ENCODE peak calls at places on chromosome 5, in nine cellular contexts. One of them, this sample, is unnamed.

GRCh38 chr5:95712347-95712958 is 18.7 kb upstream of the RHOBTB3 start:
- DNase-seq in chondrocyte: no peak
- DNase-seq in uterus: no peak
- DNase-seq in neural progenitor cell: no peak
- DNase-seq in PC-9: peak
- DNase-seq in heart left ventricle: no peak
- DNase-seq in tibial artery: no peak
- DNase-seq in HL-60: no peak
- DNase-seq in Calu3: peak
- DNase-seq in this sample: no peak

GRCh38 chr5:171743786-171744076 is 41.9 kb upstream of the SMIM23 start:
- DNase-seq in chondrocyte: no peak
- DNase-seq in uterus: no peak
- DNase-seq in neural progenitor cell: no peak
- DNase-seq in PC-9: no peak
- DNase-seq in heart left ventricle: no peak
- DNase-seq in tibial artery: no peak
- DNase-seq in HL-60: no peak
- DNase-seq in Calu3: no peak
- DNase-seq in this sample: no peak

GRCh38 chr5:78691073-78691960 is 42.7 kb upstream of the LHFPL2 start:
- DNase-seq in chondrocyte: no peak
- DNase-seq in uterus: no peak
- DNase-seq in neural progenitor cell: no peak
- DNase-seq in PC-9: no peak
- DNase-seq in heart left ventricle: no peak
- DNase-seq in tibial artery: no peak
- DNase-seq in HL-60: no peak
- DNase-seq in Calu3: no peak
- DNase-seq in this sample: no peak

GRCh38 chr5:39599721-39600431 is 175.1 kb upstream of the DAB2 start:
- DNase-seq in chondrocyte: no peak
- DNase-seq in uterus: no peak
- DNase-seq in neural progenitor cell: peak
- DNase-seq in PC-9: no peak
- DNase-seq in heart left ventricle: no peak
- DNase-seq in tibial artery: no peak
- DNase-seq in HL-60: peak
- DNase-seq in Calu3: no peak
- DNase-seq in this sample: no peak

GRCh38 chr5:126864042-126864688 is 87.2 kb downstream of the LMNB1 start:
- DNase-seq in chondrocyte: no peak
- DNase-seq in uterus: no peak
- DNase-seq in neural progenitor cell: no peak
- DNase-seq in PC-9: no peak
- DNase-seq in heart left ventricle: no peak
- DNase-seq in tibial artery: no peak
- DNase-seq in HL-60: no peak
- DNase-seq in Calu3: no peak
- DNase-seq in this sample: no peak

GRCh38 chr5:172692981-172693380 is 51.9 kb downstream of the NEURL1B start:
- DNase-seq in chondrocyte: peak
- DNase-seq in uterus: no peak
- DNase-seq in neural progenitor cell: no peak
- DNase-seq in PC-9: no peak
- DNase-seq in heart left ventricle: peak
- DNase-seq in tibial artery: no peak
- DNase-seq in HL-60: no peak
- DNase-seq in Calu3: no peak
- DNase-seq in this sample: no peak

GRCh38 chr5:114007678-114008077 is 354.2 kb upstream of the KCNN2 start:
- DNase-seq in chondrocyte: no peak
- DNase-seq in uterus: no peak
- DNase-seq in neural progenitor cell: no peak
- DNase-seq in PC-9: no peak
- DNase-seq in heart left ventricle: no peak
- DNase-seq in tibial artery: no peak
- DNase-seq in HL-60: no peak
- DNase-seq in Calu3: no peak
- DNase-seq in this sample: no peak

GRCh38 chr5:94856257-94856656 is 237.8 kb downstream of the SLF1 start:
- DNase-seq in chondrocyte: no peak
- DNase-seq in uterus: no peak
- DNase-seq in neural progenitor cell: no peak
- DNase-seq in PC-9: no peak
- DNase-seq in heart left ventricle: no peak
- DNase-seq in tibial artery: no peak
- DNase-seq in HL-60: no peak
- DNase-seq in Calu3: no peak
- DNase-seq in this sample: no peak

GRCh38 chr5:131109540-131110255 is 55.4 kb downstream of the HINT1 start:
- DNase-seq in chondrocyte: no peak
- DNase-seq in uterus: no peak
- DNase-seq in neural progenitor cell: peak
- DNase-seq in PC-9: peak
- DNase-seq in heart left ventricle: no peak
- DNase-seq in tibial artery: no peak
- DNase-seq in HL-60: no peak
- DNase-seq in Calu3: peak
- DNase-seq in this sample: no peak

GRCh38 chr5:1211701-1212100 is 10.3 kb downstream of the SLC6A19 start:
- DNase-seq in chondrocyte: no peak
- DNase-seq in uterus: no peak
- DNase-seq in neural progenitor cell: no peak
- DNase-seq in PC-9: no peak
- DNase-seq in heart left ventricle: no peak
- DNase-seq in tibial artery: no peak
- DNase-seq in HL-60: no peak
- DNase-seq in Calu3: no peak
- DNase-seq in this sample: no peak

GRCh38 chr5:176673651-176674583 is 26.6 kb downstream of the TSPAN17 start:
- DNase-seq in chondrocyte: no peak
- DNase-seq in uterus: no peak
- DNase-seq in neural progenitor cell: no peak
- DNase-seq in PC-9: no peak
- DNase-seq in heart left ventricle: no peak
- DNase-seq in tibial artery: no peak
- DNase-seq in HL-60: no peak
- DNase-seq in Calu3: no peak
- DNase-seq in this sample: no peak

GRCh38 chr5:76256116-76256889 is 146.8 kb upstream of the IQGAP2 start:
- DNase-seq in chondrocyte: no peak
- DNase-seq in uterus: peak
- DNase-seq in neural progenitor cell: peak
- DNase-seq in PC-9: peak
- DNase-seq in heart left ventricle: peak
- DNase-seq in tibial artery: peak
- DNase-seq in HL-60: peak
- DNase-seq in Calu3: peak
- DNase-seq in this sample: no peak

GRCh38 chr5:164230341-164230740 is 724.9 kb downstream of the MAT2B start:
- DNase-seq in chondrocyte: no peak
- DNase-seq in uterus: no peak
- DNase-seq in neural progenitor cell: no peak
- DNase-seq in PC-9: no peak
- DNase-seq in heart left ventricle: no peak
- DNase-seq in tibial artery: no peak
- DNase-seq in HL-60: no peak
- DNase-seq in Calu3: peak
- DNase-seq in this sample: no peak

GRCh38 chr5:52856564-52856963 is 68.8 kb downstream of the ITGA1 start:
- DNase-seq in chondrocyte: no peak
- DNase-seq in uterus: no peak
- DNase-seq in neural progenitor cell: no peak
- DNase-seq in PC-9: no peak
- DNase-seq in heart left ventricle: no peak
- DNase-seq in tibial artery: no peak
- DNase-seq in HL-60: no peak
- DNase-seq in Calu3: no peak
- DNase-seq in this sample: no peak

GRCh38 chr5:118553662-118554061 is 434.7 kb downstream of the DTWD2 start:
- DNase-seq in chondrocyte: no peak
- DNase-seq in uterus: no peak
- DNase-seq in neural progenitor cell: no peak
- DNase-seq in PC-9: no peak
- DNase-seq in heart left ventricle: peak
- DNase-seq in tibial artery: peak
- DNase-seq in HL-60: no peak
- DNase-seq in Calu3: no peak
- DNase-seq in this sample: peak

GRCh38 chr5:8721536-8721935 is 824.3 kb downstream of the SEMA5A start:
- DNase-seq in chondrocyte: no peak
- DNase-seq in uterus: no peak
- DNase-seq in neural progenitor cell: no peak
- DNase-seq in PC-9: no peak
- DNase-seq in heart left ventricle: no peak
- DNase-seq in tibial artery: no peak
- DNase-seq in HL-60: no peak
- DNase-seq in Calu3: no peak
- DNase-seq in this sample: no peak

DNA sequence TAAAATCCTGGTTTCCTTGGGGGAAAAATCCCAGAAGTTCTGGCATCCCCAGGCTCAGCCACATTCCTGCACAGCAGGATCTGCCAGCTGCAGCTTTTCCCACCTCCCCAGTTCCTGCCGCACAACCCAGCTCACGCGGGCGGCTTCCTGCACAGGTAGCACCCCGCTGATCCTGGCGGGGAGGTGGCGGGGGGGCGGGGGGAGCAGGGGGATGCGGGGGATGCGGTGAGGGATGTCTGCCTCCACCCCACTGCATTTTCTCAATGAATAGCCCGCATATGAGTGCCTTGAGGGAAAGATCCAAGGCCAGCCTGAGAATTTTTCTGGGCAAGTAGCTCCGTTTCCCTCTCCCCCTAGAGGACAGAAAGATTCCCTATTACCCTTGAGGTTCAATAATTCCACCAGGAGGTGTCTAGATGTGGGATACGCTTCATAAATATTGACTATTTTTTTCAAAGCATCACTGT is 21.1 kb downstream of the GFPT2 start:
- DNase-seq in chondrocyte: no peak
- DNase-seq in uterus: no peak
- DNase-seq in neural progenitor cell: peak
- DNase-seq in PC-9: peak
- DNase-seq in heart left ventricle: no peak
- DNase-seq in tibial artery: no peak
- DNase-seq in HL-60: no peak
- DNase-seq in Calu3: no peak
- DNase-seq in this sample: peak
- TF ChIP-seq CTCF in chondrocyte: peak
- TF ChIP-seq CTCF in uterus: peak
- TF ChIP-seq CTCF in neural progenitor cell: peak
- TF ChIP-seq CTCF in PC-9: peak
- TF ChIP-seq CTCF in heart left ventricle: no peak
- TF ChIP-seq CTCF in tibial artery: no peak
- TF ChIP-seq CTCF in HL-60: no peak
- TF ChIP-seq CTCF in Calu3: no peak
- TF ChIP-seq CTCF in this sample: peak

GRCh38 chr5:116990010-116990409 is 415.4 kb upstream of the SEMA6A start:
- DNase-seq in chondrocyte: no peak
- DNase-seq in uterus: no peak
- DNase-seq in neural progenitor cell: no peak
- DNase-seq in PC-9: no peak
- DNase-seq in heart left ventricle: no peak
- DNase-seq in tibial artery: no peak
- DNase-seq in HL-60: no peak
- DNase-seq in Calu3: no peak
- DNase-seq in this sample: no peak
- TF ChIP-seq CTCF in chondrocyte: no peak
- TF ChIP-seq CTCF in uterus: no peak
- TF ChIP-seq CTCF in neural progenitor cell: no peak
- TF ChIP-seq CTCF in PC-9: no peak
- TF ChIP-seq CTCF in heart left ventricle: no peak
- TF ChIP-seq CTCF in tibial artery: no peak
- TF ChIP-seq CTCF in HL-60: no peak
- TF ChIP-seq CTCF in Calu3: no peak
- TF ChIP-seq CTCF in this sample: no peak

DNA sequence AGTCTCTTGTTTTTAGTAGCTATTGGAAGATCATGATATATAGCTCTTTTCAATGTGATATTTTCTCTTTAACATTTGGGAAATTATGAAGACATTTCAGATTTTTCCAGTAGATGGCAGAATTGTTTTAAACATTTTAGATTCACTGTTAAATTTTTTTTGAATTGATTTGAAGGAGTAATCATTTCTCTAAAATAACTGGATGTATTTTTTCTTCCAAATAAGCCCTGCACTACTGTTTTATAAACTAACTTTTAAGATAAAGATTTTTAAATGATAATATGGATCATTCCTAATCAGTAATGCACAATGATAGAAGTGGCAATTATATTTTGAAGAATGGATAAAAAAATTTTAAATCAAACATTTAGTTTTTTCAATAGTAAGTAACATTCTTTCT is 14.2 kb downstream of the NDUFAF2 start:
- DNase-seq in chondrocyte: no peak
- DNase-seq in uterus: no peak
- DNase-seq in neural progenitor cell: no peak
- DNase-seq in PC-9: no peak
- DNase-seq in heart left ventricle: no peak
- DNase-seq in tibial artery: no peak
- DNase-seq in HL-60: no peak
- DNase-seq in Calu3: no peak
- DNase-seq in this sample: no peak
- TF ChIP-seq CTCF in chondrocyte: peak
- TF ChIP-seq CTCF in uterus: peak
- TF ChIP-seq CTCF in neural progenitor cell: peak
- TF ChIP-seq CTCF in PC-9: peak
- TF ChIP-seq CTCF in heart left ventricle: peak
- TF ChIP-seq CTCF in tibial artery: peak
- TF ChIP-seq CTCF in HL-60: no peak
- TF ChIP-seq CTCF in Calu3: no peak
- TF ChIP-seq CTCF in this sample: peak

GRCh38 chr5:34450338-34450737 is 205.8 kb upstream of the RAI14 start:
- DNase-seq in chondrocyte: no peak
- DNase-seq in uterus: no peak
- DNase-seq in neural progenitor cell: no peak
- DNase-seq in PC-9: no peak
- DNase-seq in heart left ventricle: no peak
- DNase-seq in tibial artery: no peak
- DNase-seq in HL-60: no peak
- DNase-seq in Calu3: no peak
- DNase-seq in this sample: no peak

GRCh38 chr5:34449639-34450038 is 206.5 kb upstream of the RAI14 start:
- DNase-seq in chondrocyte: no peak
- DNase-seq in uterus: no peak
- DNase-seq in neural progenitor cell: no peak
- DNase-seq in PC-9: no peak
- DNase-seq in heart left ventricle: no peak
- DNase-seq in tibial artery: no peak
- DNase-seq in HL-60: no peak
- DNase-seq in Calu3: no peak
- DNase-seq in this sample: no peak

GRCh38 chr5:34447424-34447823 is 208.7 kb upstream of the RAI14 start:
- DNase-seq in chondrocyte: no peak
- DNase-seq in uterus: no peak
- DNase-seq in neural progenitor cell: peak
- DNase-seq in PC-9: no peak
- DNase-seq in heart left ventricle: no peak
- DNase-seq in tibial artery: no peak
- DNase-seq in HL-60: no peak
- DNase-seq in Calu3: no peak
- DNase-seq in this sample: no peak

GRCh38 chr5:34455096-34455495 is 201.0 kb upstream of the RAI14 start:
- DNase-seq in chondrocyte: no peak
- DNase-seq in uterus: no peak
- DNase-seq in neural progenitor cell: no peak
- DNase-seq in PC-9: no peak
- DNase-seq in heart left ventricle: no peak
- DNase-seq in tibial artery: no peak
- DNase-seq in HL-60: no peak
- DNase-seq in Calu3: no peak
- DNase-seq in this sample: no peak

GRCh38 chr5:34452170-34452828 is 203.8 kb upstream of the RAI14 start:
- DNase-seq in chondrocyte: no peak
- DNase-seq in uterus: no peak
- DNase-seq in neural progenitor cell: peak
- DNase-seq in PC-9: peak
- DNase-seq in heart left ventricle: no peak
- DNase-seq in tibial artery: no peak
- DNase-seq in HL-60: no peak
- DNase-seq in Calu3: peak
- DNase-seq in this sample: no peak
- TF ChIP-seq CTCF in chondrocyte: peak
- TF ChIP-seq CTCF in uterus: no peak
- TF ChIP-seq CTCF in neural progenitor cell: peak
- TF ChIP-seq CTCF in PC-9: peak
- TF ChIP-seq CTCF in heart left ventricle: no peak
- TF ChIP-seq CTCF in tibial artery: no peak
- TF ChIP-seq CTCF in HL-60: no peak
- TF ChIP-seq CTCF in Calu3: peak
- TF ChIP-seq CTCF in this sample: peak